ENCODE peak calls at places on chromosomes 2 and 18, in five cellular contexts. A is activated gamma-delta T cell treated with Interleukin-2 at 50 U/mL for 16 hours; S is HEK293T; Q is stimulated activated CD4-positive, alpha-beta T cell treated with anti-CD3 and anti-CD28 coated beads, Interleukin-4, amount 100 ng/mL, for 24 hours; K is naive thymus-derived CD4-positive, alpha-beta T cell. B is an unnamed sample.

GRCh38 chr18:57624988-57625387 is 3.4 kb upstream of the NARS1 start:
- DNase-seq in A (no peak), Q (no peak), K (no peak), S (no peak), B (no peak)

GRCh38 chr18:73742959-73743358 is 404.7 kb downstream of the FBXO15 start:
- DNase-seq in K (no peak), Q (no peak), A (no peak), S (no peak), B (no peak)

GRCh38 chr2:64202206-64202864 is 58.1 kb upstream of the PELI1 start:
- DNase-seq in S (no peak), A (no peak), Q (no peak), K (peak; percentile 33), B (no peak)

GRCh38 chr2:42768706-42769256 is 4.8 kb upstream of the OXER1 start:
- DNase-seq in Q (no peak), A (no peak), S (no peak), K (no peak), B (no peak)

GRCh38 chr2:226334981-226335720 is 464.5 kb downstream of the IRS1 start:
- DNase-seq in A (no peak), S (no peak), Q (no peak), K (no peak), B (no peak)

GRCh38 chr18:78788161-78788560 is 191.5 kb upstream of the SALL3 start:
- DNase-seq in K (no peak), Q (no peak), S (no peak), A (no peak), B (no peak)

GRCh38 chr2:224055101-224055500 is 16.0 kb upstream of the SERPINE2 start:
- DNase-seq in S (no peak), A (no peak), K (no peak), Q (no peak), B (no peak)

GRCh38 chr2:109604597-109604996 is 9.2 kb downstream of the SEPTIN10 start:
- DNase-seq in A (no peak), K (no peak), Q (no peak), S (no peak), B (no peak)

GRCh38 chr2:134711622-134712125 is 7.1 kb downstream of the TMEM163 start:
- DNase-seq in S (no peak), A (no peak), Q (no peak), K (no peak), B (no peak)

GRCh38 chr18:61833387-61833786 is 59.4 kb downstream of the RNF152 start:
- DNase-seq in Q (no peak), K (no peak), S (no peak), A (no peak), B (no peak)

GRCh38 chr18:49020129-49020528 is 69.4 kb upstream of the SMAD7 start:
- DNase-seq in K (no peak), Q (no peak), A (no peak), S (no peak), B (no peak)

GRCh38 chr18:58578835-58579560 is 49.9 kb downstream of the ALPK2 start:
- DNase-seq in A (no peak), Q (no peak), K (no peak), S (no peak), B (no peak)

GRCh38 chr2:118321436-118322100 is 233.3 kb downstream of the INSIG2 start:
- DNase-seq in A (no peak), S (no peak), K (no peak), Q (no peak), B (no peak)